ENCODE peak calls at places on chromosomes 11 and 22, in eight cellular contexts. J, A, P, O, G, E, T and F are unnamed samples.

GRCh38 chr11:103870821-103871309 is 165.6 kb upstream of the DDI1 start:
- DNase-seq in G (no peak), P (no peak), O (no peak), J (peak), E (no peak), T (no peak), A (no peak), F (no peak)

GRCh38 chr22:36377022-36377631 is 10.6 kb downstream of the MYH9 start:
- DNase-seq in E (peak), G (no peak), T (no peak), A (no peak), J (no peak), O (no peak), P (no peak), F (no peak)

GRCh38 chr11:73854680-73855079 is 22.0 kb downstream of the COA4 start:
- DNase-seq in O (no peak), P (no peak), A (no peak), E (no peak), J (no peak), G (no peak), T (no peak), F (no peak)

GRCh38 chr11:110362916-110363574 is 66.6 kb upstream of the RDX start:
- DNase-seq in O (peak), G (no peak), J (peak), P (peak), T (no peak), E (no peak), A (peak), F (peak)

GRCh38 chr22:24497879-24498278 is 2.7 kb downstream of the UPB1 start:
- DNase-seq in O (no peak), P (no peak), E (no peak), T (no peak), G (no peak), J (no peak), A (no peak), F (no peak)

GRCh38 chr11:13434247-13435205 is 28.5 kb downstream of the BTBD10 start:
- DNase-seq in A (peak), J (no peak), P (no peak), T (no peak), G (no peak), E (no peak), O (no peak), F (peak)

GRCh38 chr11:95299078-95299611 is 68.1 kb upstream of the SESN3 start:
- DNase-seq in G (no peak), T (no peak), O (peak), A (peak), E (peak), P (peak), J (no peak), F (peak)

GRCh38 chr22:45480717-45481116 is 22.0 kb upstream of the FBLN1 start:
- DNase-seq in E (no peak), G (no peak), A (no peak), J (no peak), O (no peak), P (no peak), T (no peak), F (no peak)

GRCh38 chr22:27771637-27772369 is 29.8 kb downstream of the MN1 start:
- DNase-seq in T (no peak), P (no peak), O (no peak), J (no peak), G (no peak), A (no peak), E (no peak), F (peak)

GRCh38 chr11:85867751-85868150 is 12.6 kb downstream of the CCDC83 start:
- DNase-seq in P (no peak), T (no peak), G (no peak), O (no peak), E (no peak), J (no peak), A (no peak), F (no peak)

GRCh38 chr11:78022397-78023396 is at the start of gene KCTD14:
- DNase-seq in T (no peak), G (no peak), P (peak), E (no peak), A (peak), O (peak), J (peak), F (peak)

GRCh38 chr11:123475478-123475877 is 45.4 kb downstream of the GRAMD1B start:
- DNase-seq in A (peak), O (peak), T (no peak), E (no peak), P (peak), G (no peak), J (peak), F (peak)

GRCh38 chr22:23065495-23066122 is 4.7 kb upstream of the GNAZ start:
- DNase-seq in J (no peak), G (no peak), T (no peak), O (no peak), P (no peak), A (no peak), E (no peak), F (peak)

GRCh38 chr11:59263225-59263894 is 50.6 kb upstream of the MPEG1 start:
- DNase-seq in J (peak), P (no peak), T (no peak), G (no peak), E (no peak), A (no peak), O (peak), F (no peak)

GRCh38 chr22:41523464-41524221 is 20.6 kb downstream of the POLR3H start:
- DNase-seq in A (no peak), J (no peak), O (no peak), T (no peak), E (no peak), P (no peak), G (no peak), F (no peak)

GRCh38 chr11:128463386-128463829 is 124.0 kb downstream of the ETS1 start:
- DNase-seq in G (no peak), E (peak), A (peak), P (no peak), T (no peak), O (no peak), J (peak), F (no peak)

GRCh38 chr22:48082284-48082683 is 1319.8 kb downstream of the TBC1D22A start:
- DNase-seq in A (no peak), O (no peak), E (no peak), G (no peak), T (no peak), P (no peak), J (no peak), F (no peak)

GRCh38 chr11:40417627-40418026 is 1041.8 kb downstream of the LRRC4C start:
- DNase-seq in G (no peak), E (no peak), O (no peak), A (no peak), P (no peak), T (no peak), J (no peak), F (no peak)

GRCh38 chr11:120173771-120174170 is 35.9 kb upstream of the TRIM29 start:
- DNase-seq in A (peak), T (no peak), J (no peak), E (no peak), O (no peak), G (no peak), P (no peak), F (no peak)